ENCODE peak calls at places on chromosomes 4 and X, in nine cellular contexts. P, Y, T, G, N, H, Q, E and J are unnamed samples. For H3K4me1, H3K27me3 and H3K36me3, the result is how much of the 10 kb centered on the place peaks cover.

GRCh38 chr4:17895481-17895880 is 84.7 kb downstream of the NCAPG start:
- DNase-seq in P (no peak), Y (no peak), T (no peak), G (no peak), N (no peak), H (no peak), Q (no peak), E (no peak), J (no peak)

GRCh38 chr4:55757356-55758024 is 62.1 kb upstream of the EXOC1L start:
- DNase-seq in P (peak), Y (no peak), T (no peak), G (no peak), N (no peak), H (no peak), Q (peak), E (no peak), J (no peak)

GRCh38 chr4:180434131-180434895 is 1808.9 kb upstream of the TENM3 start:
- DNase-seq in P (no peak), Y (no peak), T (no peak), G (no peak), N (no peak), H (no peak), Q (no peak), E (no peak), J (no peak)

GRCh38 chrX:13816899-13817298 is at the start of gene GPM6B:
- DNase-seq in P (no peak), Y (no peak), T (no peak), G (no peak), N (no peak), H (peak), Q (no peak), E (no peak), J (no peak)

GRCh38 chrX:154546354-154547244 is at the start of gene G6PD:
- DNase-seq in P (peak), Y (peak), T (peak), G (peak), N (peak), H (peak), Q (peak), E (no peak), J (peak)

GRCh38 chr4:183014361-183015084 is 84.5 kb upstream of the WWC2 start:
- DNase-seq in P (no peak), Y (no peak), T (no peak), G (peak), N (no peak), H (no peak), Q (no peak), E (no peak), J (no peak)

GRCh38 chr4:86556791-86557415 is 37.2 kb upstream of the PTPN13 start:
- DNase-seq in P (no peak), Y (no peak), T (no peak), G (no peak), N (no peak), H (no peak), Q (no peak), E (no peak), J (no peak)

GRCh38 chr4:683982-684571 is 4.9 kb downstream of the SLC49A3 start:
- DNase-seq in P (peak), Y (peak), T (peak), G (peak), N (peak), H (no peak), Q (peak), E (no peak), J (no peak)

GRCh38 chr4:36508390-36508789 is 227.0 kb downstream of the DTHD1 start:
- DNase-seq in P (no peak), Y (no peak), T (no peak), G (no peak), N (no peak), H (no peak), Q (no peak), E (no peak), J (no peak)

GRCh38 chr4:128366212-128366611 is 78.6 kb upstream of the PGRMC2 start:
- DNase-seq in P (no peak), Y (no peak), T (no peak), G (no peak), N (no peak), H (no peak), Q (no peak), E (no peak), J (no peak)

GRCh38 chr4:68193194-68193593 is 52.3 kb downstream of the TMPRSS11B start:
- DNase-seq in P (no peak), Y (no peak), T (no peak), G (no peak), N (no peak), H (no peak), Q (no peak), E (no peak), J (no peak)

GRCh38 chr4:13413719-13414437 is 70.3 kb downstream of the RAB28 start:
- DNase-seq in P (no peak), Y (no peak), T (no peak), G (no peak), N (peak), H (no peak), Q (no peak), E (no peak), J (no peak)

GRCh38 chr4:115668396-115668795 is 555.0 kb upstream of the NDST4 start:
- DNase-seq in P (no peak), Y (no peak), T (no peak), G (no peak), N (no peak), H (no peak), Q (no peak), E (no peak), J (no peak)

GRCh38 chrX:153970398-153971123 is 1.1 kb downstream of the HCFC1 start:
- DNase-seq in P (peak), Y (no peak), T (peak), G (no peak), N (no peak), H (peak), Q (peak), E (no peak), J (peak)

GRCh38 chrX:1802912-1803311 is 188.1 kb downstream of the ASMT start:
- DNase-seq in P (no peak), Y (no peak), T (no peak), G (no peak), N (no peak), H (no peak), Q (no peak), E (no peak), J (no peak)

GRCh38 chr4:168651864-168652263 is 155.0 kb downstream of the PALLD start:
- DNase-seq in P (no peak), Y (no peak), T (no peak), G (no peak), N (no peak), H (no peak), Q (no peak), E (no peak), J (no peak)
- H3K4me1 ChIP-seq in P (under half), Y (under half), T (under half), G (half or more), N (under half), H (under half), Q (under half), E (under half), J (under half)

DNA sequence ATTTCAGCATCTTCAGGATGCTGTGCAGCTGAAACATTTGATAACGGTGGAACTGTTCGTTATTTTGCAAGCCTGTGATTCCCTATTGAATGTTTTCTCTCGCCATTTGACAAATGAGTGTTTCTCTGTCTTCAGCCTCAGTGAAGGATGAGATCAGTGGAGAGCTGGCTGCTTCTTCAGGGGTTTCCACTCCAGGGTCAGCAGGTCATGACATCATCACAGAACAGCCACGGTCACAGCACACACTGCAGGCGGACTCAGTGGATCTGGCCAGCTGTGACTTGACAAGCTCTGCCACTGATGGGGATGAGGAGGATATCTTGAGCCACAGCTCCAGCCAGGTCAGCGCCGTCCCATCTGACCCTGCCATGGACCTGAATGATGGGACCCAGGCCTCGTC is 52.6 kb downstream of the HTT start:
- DNase-seq in P (no peak), Y (no peak), T (no peak), G (no peak), N (no peak), H (no peak), Q (no peak), E (no peak), J (no peak)
- H3K27me3 ChIP-seq in P (under half), Y (under half), T (under half), G (under half), N (under half), H (under half), Q (under half), E (under half), J (under half)

GRCh38 chr4:88456757-88457306 is at the start of gene HERC5:
- DNase-seq in P (peak), Y (peak), T (peak), G (peak), N (peak), H (peak), Q (peak), E (peak), J (peak)
- H3K36me3 ChIP-seq in P (under half), Y (under half), T (under half), G (under half), N (under half), H (under half), Q (under half), E (under half), J (under half)

GRCh38 chr4:52645315-52645714 is 13.8 kb downstream of the USP46 start:
- DNase-seq in P (no peak), Y (no peak), T (no peak), G (no peak), N (no peak), H (no peak), Q (no peak), E (no peak), J (no peak)
- H3K4me1 ChIP-seq in P (under half), Y (under half), T (under half), G (half or more), N (under half), H (under half), Q (under half), E (under half), J (under half)

GRCh38 chr4:108191269-108191914 is 22.7 kb upstream of the LEF1 start:
- DNase-seq in P (no peak), Y (no peak), T (no peak), G (no peak), N (no peak), H (no peak), Q (no peak), E (no peak), J (no peak)

GRCh38 chr4:108188770-108189169 is 20.0 kb upstream of the LEF1 start:
- DNase-seq in P (no peak), Y (no peak), T (no peak), G (no peak), N (peak), H (no peak), Q (no peak), E (no peak), J (no peak)

GRCh38 chr4:108199881-108200280 is 31.1 kb upstream of the LEF1 start:
- DNase-seq in P (no peak), Y (no peak), T (no peak), G (no peak), N (no peak), H (no peak), Q (no peak), E (no peak), J (no peak)

GRCh38 chr4:108192056-108192455 is 23.3 kb upstream of the LEF1 start:
- DNase-seq in P (no peak), Y (no peak), T (no peak), G (no peak), N (no peak), H (no peak), Q (no peak), E (no peak), J (no peak)

GRCh38 chr4:108193891-108194672 is 25.4 kb upstream of the LEF1 start:
- DNase-seq in P (no peak), Y (no peak), T (peak), G (no peak), N (no peak), H (no peak), Q (no peak), E (no peak), J (no peak)
- H3K27me3 ChIP-seq in P (under half), Y (under half), T (half or more), G (under half), N (under half), H (under half), Q (under half), E (under half), J (under half)

DNA sequence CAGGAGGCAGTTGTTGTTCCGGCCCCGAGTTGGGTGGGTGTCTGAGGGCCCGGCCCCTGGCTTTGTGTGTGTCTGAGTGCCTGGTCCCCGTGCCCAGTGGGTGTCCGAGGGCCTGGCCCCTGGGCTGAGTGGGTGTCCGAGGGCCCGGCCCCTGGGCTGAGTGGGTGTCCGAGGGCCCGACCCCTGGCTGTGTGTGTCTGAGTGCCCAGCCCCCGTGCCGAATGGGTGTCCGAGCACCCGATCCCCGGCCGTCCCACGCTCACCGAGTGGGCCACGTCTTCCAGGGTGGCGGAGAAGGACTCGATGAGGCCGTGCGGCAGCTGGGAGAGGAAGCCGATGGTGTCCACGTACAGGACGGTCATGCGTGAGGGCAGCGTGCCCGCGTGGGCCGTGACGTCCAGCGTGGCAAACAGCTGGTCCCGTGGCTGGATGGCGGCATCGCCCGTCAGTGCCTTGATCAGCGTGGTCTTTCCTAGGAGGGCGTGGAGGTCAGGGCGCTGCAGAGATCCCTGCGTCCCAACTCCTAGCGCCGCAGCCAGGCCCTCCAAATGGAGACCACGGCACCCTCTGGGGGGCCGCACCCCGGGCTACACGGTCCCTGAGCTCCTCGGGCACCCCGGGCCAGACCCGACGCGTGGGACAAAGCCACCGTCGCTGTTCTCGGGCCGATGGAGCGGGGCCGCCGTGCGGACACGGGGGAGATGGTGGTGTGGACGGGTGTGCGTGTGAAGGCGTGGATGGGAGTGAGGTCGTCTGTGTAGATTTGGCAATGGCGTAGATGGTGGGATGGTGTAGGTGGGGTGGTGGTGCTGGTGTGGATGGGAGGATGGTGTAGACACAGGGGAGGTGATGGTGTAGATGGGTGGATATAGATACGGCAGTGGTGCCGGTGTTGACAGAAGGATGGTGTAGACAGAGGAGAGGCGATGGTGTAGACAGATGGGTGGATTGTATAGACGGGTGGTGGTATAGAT is 7.2 kb downstream of the GTPBP6 start:
- DNase-seq in P (no peak), Y (no peak), T (no peak), G (no peak), N (peak), H (no peak), Q (no peak), E (no peak), J (no peak)
- H3K36me3 ChIP-seq in P (under half), Y (under half), T (half or more), G (half or more), N (under half), H (half or more), Q (under half), E (under half), J (half or more)

GRCh38 chr4:147425019-147425418 is 55.9 kb upstream of the EDNRA start:
- DNase-seq in P (no peak), Y (no peak), T (no peak), G (no peak), N (no peak), H (no peak), Q (no peak), E (no peak), J (no peak)
- H3K4me1 ChIP-seq in P (under half), Y (under half), T (under half), G (under half), N (under half), H (under half), Q (under half), E (under half), J (under half)